ENCODE peak calls at places on chromosomes 2 and 18, in six cellular contexts. One of them, this sample, is unnamed.

GRCh38 chr2:113138428-113139322 is 11.3 kb downstream of the IL1RN start:
- DNase-seq in fibroblast of lung: peak
- DNase-seq in left lung: no peak
- DNase-seq in CD4-positive, alpha-beta T cell: peak
- DNase-seq in GM06990: peak
- DNase-seq in pancreas: no peak
- DNase-seq in this sample: no peak

GRCh38 chr2:71995067-71995665 is 152.5 kb downstream of the CYP26B1 start:
- DNase-seq in fibroblast of lung: peak
- DNase-seq in left lung: no peak
- DNase-seq in CD4-positive, alpha-beta T cell: no peak
- DNase-seq in GM06990: no peak
- DNase-seq in pancreas: no peak
- DNase-seq in this sample: no peak

GRCh38 chr2:188813315-188813714 is 160.9 kb upstream of the COL3A1 start:
- DNase-seq in fibroblast of lung: peak
- DNase-seq in left lung: no peak
- DNase-seq in CD4-positive, alpha-beta T cell: no peak
- DNase-seq in GM06990: no peak
- DNase-seq in pancreas: no peak
- DNase-seq in this sample: no peak

GRCh38 chr18:48170651-48171050 is 238.5 kb downstream of the ZBTB7C start:
- DNase-seq in fibroblast of lung: no peak
- DNase-seq in left lung: no peak
- DNase-seq in CD4-positive, alpha-beta T cell: no peak
- DNase-seq in GM06990: no peak
- DNase-seq in pancreas: no peak
- DNase-seq in this sample: no peak

GRCh38 chr2:10584843-10585475 is 104.8 kb downstream of the NOL10 start:
- DNase-seq in fibroblast of lung: peak
- DNase-seq in left lung: no peak
- DNase-seq in CD4-positive, alpha-beta T cell: no peak
- DNase-seq in GM06990: no peak
- DNase-seq in pancreas: no peak
- DNase-seq in this sample: no peak

GRCh38 chr18:62284637-62285036 is 40.5 kb upstream of the TNFRSF11A start:
- DNase-seq in fibroblast of lung: no peak
- DNase-seq in left lung: no peak
- DNase-seq in CD4-positive, alpha-beta T cell: no peak
- DNase-seq in GM06990: no peak
- DNase-seq in pancreas: no peak
- DNase-seq in this sample: no peak

GRCh38 chr18:10051877-10052631 is 138.2 kb downstream of the VAPA start:
- DNase-seq in fibroblast of lung: peak
- DNase-seq in left lung: no peak
- DNase-seq in CD4-positive, alpha-beta T cell: no peak
- DNase-seq in GM06990: no peak
- DNase-seq in pancreas: no peak
- DNase-seq in this sample: peak

GRCh38 chr2:163571423-163572102 is 164.2 kb downstream of the FIGN start:
- DNase-seq in fibroblast of lung: no peak
- DNase-seq in left lung: no peak
- DNase-seq in CD4-positive, alpha-beta T cell: no peak
- DNase-seq in GM06990: no peak
- DNase-seq in pancreas: no peak
- DNase-seq in this sample: no peak

GRCh38 chr2:223941579-223942277 is 3.4 kb downstream of the WDFY1 start:
- DNase-seq in fibroblast of lung: peak
- DNase-seq in left lung: no peak
- DNase-seq in CD4-positive, alpha-beta T cell: no peak
- DNase-seq in GM06990: peak
- DNase-seq in pancreas: no peak
- DNase-seq in this sample: no peak

GRCh38 chr2:16664052-16664731 is 1.4 kb downstream of the CYRIA start:
- DNase-seq in fibroblast of lung: peak
- DNase-seq in left lung: peak
- DNase-seq in CD4-positive, alpha-beta T cell: no peak
- DNase-seq in GM06990: peak
- DNase-seq in pancreas: no peak
- DNase-seq in this sample: no peak

GRCh38 chr2:40824269-40824668 is 372.4 kb upstream of the SLC8A1 start:
- DNase-seq in fibroblast of lung: no peak
- DNase-seq in left lung: no peak
- DNase-seq in CD4-positive, alpha-beta T cell: no peak
- DNase-seq in GM06990: no peak
- DNase-seq in pancreas: no peak
- DNase-seq in this sample: no peak

GRCh38 chr2:74440005-74440377 is 1.7 kb downstream of the RTKN start:
- DNase-seq in fibroblast of lung: peak
- DNase-seq in left lung: no peak
- DNase-seq in CD4-positive, alpha-beta T cell: no peak
- DNase-seq in GM06990: no peak
- DNase-seq in pancreas: no peak
- DNase-seq in this sample: peak

GRCh38 chr2:241257419-241258032 is 57.9 kb downstream of the HDLBP start:
- DNase-seq in fibroblast of lung: no peak
- DNase-seq in left lung: no peak
- DNase-seq in CD4-positive, alpha-beta T cell: no peak
- DNase-seq in GM06990: no peak
- DNase-seq in pancreas: no peak
- DNase-seq in this sample: no peak

GRCh38 chr2:69175795-69176715 is 163.1 kb downstream of the ANTXR1 start:
- DNase-seq in fibroblast of lung: no peak
- DNase-seq in left lung: no peak
- DNase-seq in CD4-positive, alpha-beta T cell: no peak
- DNase-seq in GM06990: no peak
- DNase-seq in pancreas: no peak
- DNase-seq in this sample: no peak

GRCh38 chr2:100833330-100833729 is 13.4 kb downstream of the NPAS2 start:
- DNase-seq in fibroblast of lung: no peak
- DNase-seq in left lung: no peak
- DNase-seq in CD4-positive, alpha-beta T cell: no peak
- DNase-seq in GM06990: no peak
- DNase-seq in pancreas: no peak
- DNase-seq in this sample: no peak

GRCh38 chr18:36697905-36698304 is 130.9 kb downstream of the TPGS2 start:
- DNase-seq in fibroblast of lung: peak
- DNase-seq in left lung: no peak
- DNase-seq in CD4-positive, alpha-beta T cell: no peak
- DNase-seq in GM06990: no peak
- DNase-seq in pancreas: no peak
- DNase-seq in this sample: no peak

GRCh38 chr2:2016912-2017311 is 272.6 kb upstream of the PXDN start:
- DNase-seq in fibroblast of lung: no peak
- DNase-seq in left lung: no peak
- DNase-seq in CD4-positive, alpha-beta T cell: no peak
- DNase-seq in GM06990: no peak
- DNase-seq in pancreas: no peak
- DNase-seq in this sample: no peak

GRCh38 chr2:62150597-62151305 is 45.2 kb upstream of the B3GNT2 start:
- DNase-seq in fibroblast of lung: peak
- DNase-seq in left lung: no peak
- DNase-seq in CD4-positive, alpha-beta T cell: no peak
- DNase-seq in GM06990: no peak
- DNase-seq in pancreas: no peak
- DNase-seq in this sample: no peak

GRCh38 chr2:17000083-17000482 is 334.4 kb upstream of the CYRIA start:
- DNase-seq in fibroblast of lung: no peak
- DNase-seq in left lung: no peak
- DNase-seq in CD4-positive, alpha-beta T cell: no peak
- DNase-seq in GM06990: no peak
- DNase-seq in pancreas: no peak
- DNase-seq in this sample: no peak

GRCh38 chr18:45467307-45467706 is 148.0 kb upstream of the SLC14A2 start:
- DNase-seq in fibroblast of lung: no peak
- DNase-seq in left lung: no peak
- DNase-seq in CD4-positive, alpha-beta T cell: no peak
- DNase-seq in GM06990: no peak
- DNase-seq in pancreas: no peak
- DNase-seq in this sample: no peak

GRCh38 chr2:36834721-36835120 is 131.6 kb downstream of the STRN start:
- DNase-seq in fibroblast of lung: no peak
- DNase-seq in left lung: no peak
- DNase-seq in CD4-positive, alpha-beta T cell: no peak
- DNase-seq in GM06990: no peak
- DNase-seq in pancreas: no peak
- DNase-seq in this sample: no peak

GRCh38 chr18:73352546-73352945 is 484.8 kb upstream of the NETO1 start:
- DNase-seq in fibroblast of lung: no peak
- DNase-seq in left lung: no peak
- DNase-seq in CD4-positive, alpha-beta T cell: no peak
- DNase-seq in GM06990: no peak
- DNase-seq in pancreas: no peak
- DNase-seq in this sample: no peak

GRCh38 chr18:48621815-48622555 is 83.2 kb downstream of the CTIF start:
- DNase-seq in fibroblast of lung: peak
- DNase-seq in left lung: no peak
- DNase-seq in CD4-positive, alpha-beta T cell: no peak
- DNase-seq in GM06990: no peak
- DNase-seq in pancreas: no peak
- DNase-seq in this sample: no peak

GRCh38 chr18:77815666-77816338 is 566.2 kb downstream of the GALR1 start:
- DNase-seq in fibroblast of lung: no peak
- DNase-seq in left lung: no peak
- DNase-seq in CD4-positive, alpha-beta T cell: no peak
- DNase-seq in GM06990: no peak
- DNase-seq in pancreas: no peak
- DNase-seq in this sample: no peak

GRCh38 chr2:208112969-208113368 is 11.4 kb downstream of the CRYGD start:
- DNase-seq in fibroblast of lung: no peak
- DNase-seq in left lung: no peak
- DNase-seq in CD4-positive, alpha-beta T cell: no peak
- DNase-seq in GM06990: no peak
- DNase-seq in pancreas: no peak
- DNase-seq in this sample: no peak

GRCh38 chr2:218093879-218094278 is 24.8 kb downstream of the RUFY4 start:
- DNase-seq in fibroblast of lung: no peak
- DNase-seq in left lung: no peak
- DNase-seq in CD4-positive, alpha-beta T cell: no peak
- DNase-seq in GM06990: no peak
- DNase-seq in pancreas: no peak
- DNase-seq in this sample: no peak
- TF ChIP-seq CTCF in fibroblast of lung: no peak
- TF ChIP-seq CTCF in left lung: peak
- TF ChIP-seq CTCF in CD4-positive, alpha-beta T cell: no peak
- TF ChIP-seq CTCF in GM06990: peak
- TF ChIP-seq CTCF in pancreas: no peak
- TF ChIP-seq CTCF in this sample: no peak

DNA sequence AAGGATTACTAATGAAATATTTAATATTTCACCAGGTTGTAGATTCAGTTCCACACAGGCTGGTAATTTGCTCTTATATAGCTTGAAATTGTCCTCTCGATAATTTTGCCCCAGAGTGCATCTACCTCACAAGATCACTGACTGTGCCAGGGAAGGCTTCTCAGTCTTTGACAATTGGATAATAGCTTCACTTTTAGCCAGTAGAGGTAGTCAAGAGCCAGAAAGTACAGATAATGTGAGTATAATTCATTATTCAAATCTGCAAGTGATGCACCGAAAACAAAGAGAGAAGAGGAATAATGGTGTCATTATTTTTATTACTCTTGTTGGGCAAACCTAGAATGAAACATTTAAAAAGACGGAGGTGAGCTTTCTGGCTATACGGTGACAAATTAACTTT is 292.8 kb downstream of the EN1 start:
- DNase-seq in fibroblast of lung: peak
- DNase-seq in left lung: no peak
- DNase-seq in CD4-positive, alpha-beta T cell: no peak
- DNase-seq in GM06990: no peak
- DNase-seq in pancreas: no peak
- DNase-seq in this sample: no peak
- TF ChIP-seq CTCF in fibroblast of lung: no peak
- TF ChIP-seq CTCF in left lung: no peak
- TF ChIP-seq CTCF in CD4-positive, alpha-beta T cell: no peak
- TF ChIP-seq CTCF in GM06990: no peak
- TF ChIP-seq CTCF in pancreas: no peak
- TF ChIP-seq CTCF in this sample: no peak

GRCh38 chr2:125471963-125472362 is 1184.0 kb upstream of the GYPC start:
- DNase-seq in fibroblast of lung: no peak
- DNase-seq in left lung: no peak
- DNase-seq in CD4-positive, alpha-beta T cell: no peak
- DNase-seq in GM06990: peak
- DNase-seq in pancreas: peak
- DNase-seq in this sample: no peak
- TF ChIP-seq CTCF in fibroblast of lung: peak
- TF ChIP-seq CTCF in left lung: no peak
- TF ChIP-seq CTCF in CD4-positive, alpha-beta T cell: no peak
- TF ChIP-seq CTCF in GM06990: peak
- TF ChIP-seq CTCF in pancreas: no peak
- TF ChIP-seq CTCF in this sample: no peak

GRCh38 chr2:109351164-109351756 is 222.3 kb downstream of the SH3RF3 start:
- DNase-seq in fibroblast of lung: peak
- DNase-seq in left lung: peak
- DNase-seq in CD4-positive, alpha-beta T cell: no peak
- DNase-seq in GM06990: no peak
- DNase-seq in pancreas: peak
- DNase-seq in this sample: peak

GRCh38 chr2:109348190-109348589 is 219.2 kb downstream of the SH3RF3 start:
- DNase-seq in fibroblast of lung: no peak
- DNase-seq in left lung: no peak
- DNase-seq in CD4-positive, alpha-beta T cell: no peak
- DNase-seq in GM06990: no peak
- DNase-seq in pancreas: no peak
- DNase-seq in this sample: no peak

GRCh38 chr2:109350526-109350925 is 221.5 kb downstream of the SH3RF3 start:
- DNase-seq in fibroblast of lung: peak
- DNase-seq in left lung: no peak
- DNase-seq in CD4-positive, alpha-beta T cell: no peak
- DNase-seq in GM06990: no peak
- DNase-seq in pancreas: no peak
- DNase-seq in this sample: no peak

GRCh38 chr2:109348645-109349554 is 219.9 kb downstream of the SH3RF3 start:
- DNase-seq in fibroblast of lung: no peak
- DNase-seq in left lung: no peak
- DNase-seq in CD4-positive, alpha-beta T cell: peak
- DNase-seq in GM06990: no peak
- DNase-seq in pancreas: no peak
- DNase-seq in this sample: no peak

DNA sequence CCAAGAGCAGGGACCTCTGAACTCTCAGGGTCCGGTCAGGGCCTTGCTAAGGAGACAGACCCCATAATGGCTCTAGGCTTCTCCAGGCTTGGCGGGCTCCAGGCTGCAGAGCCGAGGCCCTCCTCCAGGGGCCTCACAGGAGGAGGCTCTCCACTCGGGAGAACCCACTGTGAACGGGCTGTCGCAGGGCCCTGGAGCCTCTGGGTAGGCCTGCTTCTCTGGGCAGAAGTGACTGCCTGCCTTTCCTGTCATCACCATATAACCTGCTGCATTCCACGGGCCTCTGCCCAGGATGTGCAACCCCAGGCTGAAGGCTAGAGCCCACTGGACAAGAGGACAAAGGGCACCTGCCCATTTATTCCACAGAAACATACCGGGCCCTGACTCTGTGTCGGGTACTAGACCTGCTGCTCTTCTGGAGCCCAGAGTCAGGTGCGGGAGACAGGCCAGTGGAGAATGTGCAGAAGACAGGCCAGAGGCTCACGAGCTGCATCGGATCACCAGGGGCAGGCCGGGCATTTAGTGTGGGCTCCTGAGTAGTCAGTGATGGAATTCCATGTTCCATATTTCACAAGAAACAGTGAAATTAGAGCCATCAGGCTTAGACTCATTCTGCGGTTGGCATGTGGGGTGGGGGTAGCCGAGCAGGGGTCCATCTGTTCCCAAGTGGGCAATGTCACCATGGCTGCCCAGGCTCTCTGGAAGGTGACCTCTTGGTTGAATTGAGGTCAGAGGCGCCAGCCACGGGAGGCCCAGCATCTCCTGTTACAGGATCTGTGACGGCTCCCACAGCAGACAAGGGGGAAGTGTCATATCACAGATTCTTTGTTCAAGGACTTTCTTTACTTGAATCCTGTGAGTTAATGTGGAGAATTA is 220.8 kb downstream of the SH3RF3 start:
- DNase-seq in fibroblast of lung: no peak
- DNase-seq in left lung: no peak
- DNase-seq in CD4-positive, alpha-beta T cell: no peak
- DNase-seq in GM06990: no peak
- DNase-seq in pancreas: peak
- DNase-seq in this sample: no peak
- TF ChIP-seq CTCF in fibroblast of lung: no peak
- TF ChIP-seq CTCF in left lung: peak
- TF ChIP-seq CTCF in CD4-positive, alpha-beta T cell: no peak
- TF ChIP-seq CTCF in GM06990: peak
- TF ChIP-seq CTCF in pancreas: no peak
- TF ChIP-seq CTCF in this sample: peak